ENCODE peak calls at places on chromosomes 12 and 14, in four cellular contexts. One of them, this sample, is unnamed.
A peak's percentile ranks its signal among the peaks of the same experiment; 100 is the strongest.

GRCh38 chr12:103645202-103645601 is 58.1 kb downstream of the STAB2 start:
- DNase-seq in astrocyte of the spinal cord: peak; percentile 12
- DNase-seq in kidney: no peak
- DNase-seq in brain microvascular endothelial cell: no peak
- DNase-seq in this sample: no peak

GRCh38 chr14:32552766-32553165 is 223.7 kb downstream of the AKAP6 start:
- DNase-seq in brain microvascular endothelial cell: no peak
- DNase-seq in kidney: no peak
- DNase-seq in astrocyte of the spinal cord: no peak
- DNase-seq in this sample: no peak

GRCh38 chr12:131151558-131152345 is 198.0 kb downstream of the ADGRD1 start:
- DNase-seq in astrocyte of the spinal cord: no peak
- DNase-seq in brain microvascular endothelial cell: no peak
- DNase-seq in kidney: no peak
- DNase-seq in this sample: no peak

GRCh38 chr14:71142375-71143038 is 235.2 kb downstream of the PCNX1 start:
- DNase-seq in astrocyte of the spinal cord: peak; percentile 95
- DNase-seq in kidney: no peak
- DNase-seq in brain microvascular endothelial cell: peak; percentile 95
- DNase-seq in this sample: peak; percentile 60

GRCh38 chr12:5083955-5084849 is 40.5 kb downstream of the KCNA5 start:
- DNase-seq in brain microvascular endothelial cell: peak; percentile 74
- DNase-seq in astrocyte of the spinal cord: peak; percentile 73
- DNase-seq in kidney: no peak
- DNase-seq in this sample: peak; percentile 39

GRCh38 chr12:119383206-119383605 is 48.7 kb downstream of the CCDC60 start:
- DNase-seq in astrocyte of the spinal cord: no peak
- DNase-seq in brain microvascular endothelial cell: no peak
- DNase-seq in kidney: no peak
- DNase-seq in this sample: no peak

GRCh38 chr14:105050551-105050897 is 14.7 kb downstream of the GPR132 start:
- DNase-seq in brain microvascular endothelial cell: no peak
- DNase-seq in astrocyte of the spinal cord: no peak
- DNase-seq in kidney: peak; percentile 96
- DNase-seq in this sample: no peak

GRCh38 chr12:103955811-103956514 is 9.7 kb upstream of the TDG start:
- DNase-seq in astrocyte of the spinal cord: peak; percentile 35
- DNase-seq in kidney: no peak
- DNase-seq in brain microvascular endothelial cell: no peak
- DNase-seq in this sample: no peak

GRCh38 chr12:90514325-90514724 is 440.7 kb downstream of the CCER1 start:
- DNase-seq in brain microvascular endothelial cell: no peak
- DNase-seq in kidney: no peak
- DNase-seq in astrocyte of the spinal cord: peak; percentile 10
- DNase-seq in this sample: no peak

GRCh38 chr14:66403183-66403582 is 83.0 kb upstream of the CCDC196 start:
- DNase-seq in brain microvascular endothelial cell: peak; percentile 8
- DNase-seq in kidney: no peak
- DNase-seq in astrocyte of the spinal cord: peak; percentile 10
- DNase-seq in this sample: no peak

GRCh38 chr14:46344327-46344937 is 307.1 kb downstream of the RPL10L start:
- DNase-seq in brain microvascular endothelial cell: peak; percentile 41
- DNase-seq in kidney: no peak
- DNase-seq in astrocyte of the spinal cord: peak; percentile 11
- DNase-seq in this sample: peak; percentile 1

GRCh38 chr14:88013750-88014349 is 8.9 kb downstream of the GPR65 start:
- DNase-seq in brain microvascular endothelial cell: peak; percentile 80
- DNase-seq in kidney: no peak
- DNase-seq in astrocyte of the spinal cord: peak; percentile 68
- DNase-seq in this sample: peak; percentile 52

GRCh38 chr12:54340845-54341244 is 15.9 kb downstream of the COPZ1 start:
- DNase-seq in brain microvascular endothelial cell: no peak
- DNase-seq in astrocyte of the spinal cord: no peak
- DNase-seq in kidney: no peak
- DNase-seq in this sample: no peak

GRCh38 chr12:54338682-54339296 is 13.9 kb downstream of the COPZ1 start:
- DNase-seq in kidney: no peak
- DNase-seq in brain microvascular endothelial cell: no peak
- DNase-seq in astrocyte of the spinal cord: peak; percentile 67
- DNase-seq in this sample: no peak

GRCh38 chr12:54337854-54338650 is 13.1 kb downstream of the COPZ1 start:
- DNase-seq in astrocyte of the spinal cord: no peak
- DNase-seq in kidney: no peak
- DNase-seq in brain microvascular endothelial cell: no peak
- DNase-seq in this sample: no peak

GRCh38 chr12:54333420-54334034 is 8.6 kb downstream of the COPZ1 start:
- DNase-seq in kidney: no peak
- DNase-seq in astrocyte of the spinal cord: no peak
- DNase-seq in brain microvascular endothelial cell: no peak
- DNase-seq in this sample: no peak

DNA sequence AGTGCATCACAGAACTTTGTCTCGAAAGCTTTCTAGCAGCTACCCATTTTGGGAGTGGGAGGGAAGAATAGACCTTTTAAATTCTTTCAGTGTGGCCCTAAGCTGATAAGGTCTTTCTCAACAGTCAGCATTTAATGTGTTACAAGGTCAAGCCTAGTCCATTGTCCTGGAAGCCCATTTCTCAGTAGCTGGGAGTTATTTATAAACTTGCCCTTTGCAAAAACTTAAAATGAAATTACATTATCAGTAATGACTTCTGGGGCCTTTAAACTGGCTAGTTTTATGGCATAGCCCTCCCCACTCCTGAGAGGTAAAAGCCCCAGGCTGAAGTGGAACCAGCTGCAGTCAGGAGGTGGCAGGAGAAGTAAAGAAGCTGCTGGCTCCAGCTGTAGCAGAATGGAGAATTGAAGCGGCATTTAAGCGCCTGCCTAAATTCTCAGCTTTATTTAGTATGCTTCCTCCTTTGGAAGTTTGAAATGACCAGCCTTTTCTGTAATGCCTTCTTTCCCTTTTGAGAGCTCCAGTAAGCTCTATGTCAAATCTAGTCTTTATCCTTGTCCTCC is 12.4 kb downstream of the COPZ1 start:
- DNase-seq in astrocyte of the spinal cord: no peak
- DNase-seq in kidney: no peak
- DNase-seq in brain microvascular endothelial cell: no peak
- DNase-seq in this sample: no peak
- TF ChIP-seq CTCF in astrocyte of the spinal cord: peak; percentile 25
- TF ChIP-seq CTCF in kidney: peak; percentile 27
- TF ChIP-seq CTCF in brain microvascular endothelial cell: peak; percentile 18
- TF ChIP-seq CTCF in this sample: no peak

GRCh38 chr12:111271674-111272418 is 97.0 kb downstream of the PHETA1 start:
- DNase-seq in brain microvascular endothelial cell: no peak
- DNase-seq in kidney: no peak
- DNase-seq in astrocyte of the spinal cord: no peak
- DNase-seq in this sample: peak; percentile 6
- TF ChIP-seq CTCF in brain microvascular endothelial cell: peak; percentile 52
- TF ChIP-seq CTCF in kidney: no peak
- TF ChIP-seq CTCF in astrocyte of the spinal cord: peak; percentile 40
- TF ChIP-seq CTCF in this sample: peak; percentile 44

GRCh38 chr12:88325076-88325827 is 183.1 kb downstream of the TMTC3 start:
- DNase-seq in astrocyte of the spinal cord: peak; percentile 94
- DNase-seq in brain microvascular endothelial cell: peak; percentile 88
- DNase-seq in kidney: no peak
- DNase-seq in this sample: no peak
- TF ChIP-seq CTCF in astrocyte of the spinal cord: no peak
- TF ChIP-seq CTCF in brain microvascular endothelial cell: peak; percentile 43
- TF ChIP-seq CTCF in kidney: no peak
- TF ChIP-seq CTCF in this sample: no peak

GRCh38 chr14:42111355-42111754 is 504.7 kb downstream of the LRFN5 start:
- DNase-seq in astrocyte of the spinal cord: no peak
- DNase-seq in kidney: peak; percentile 30
- DNase-seq in brain microvascular endothelial cell: no peak
- DNase-seq in this sample: no peak

GRCh38 chr14:42112108-42112507 is 505.4 kb downstream of the LRFN5 start:
- DNase-seq in astrocyte of the spinal cord: peak; percentile 35
- DNase-seq in kidney: no peak
- DNase-seq in brain microvascular endothelial cell: no peak
- DNase-seq in this sample: no peak

GRCh38 chr14:42113358-42114070 is 506.8 kb downstream of the LRFN5 start:
- DNase-seq in brain microvascular endothelial cell: no peak
- DNase-seq in kidney: no peak
- DNase-seq in astrocyte of the spinal cord: no peak
- DNase-seq in this sample: no peak

GRCh38 chr14:42110167-42110566 is 503.5 kb downstream of the LRFN5 start:
- DNase-seq in brain microvascular endothelial cell: peak; percentile 47
- DNase-seq in kidney: no peak
- DNase-seq in astrocyte of the spinal cord: peak; percentile 67
- DNase-seq in this sample: no peak
- TF ChIP-seq CTCF in brain microvascular endothelial cell: peak; percentile 80
- TF ChIP-seq CTCF in kidney: peak; percentile 28
- TF ChIP-seq CTCF in astrocyte of the spinal cord: peak; percentile 73
- TF ChIP-seq CTCF in this sample: no peak

GRCh38 chr12:53380797-53381738 is 1.1 kb downstream of the SP1 start:
- DNase-seq in astrocyte of the spinal cord: peak; percentile 46
- DNase-seq in brain microvascular endothelial cell: peak; percentile 35
- DNase-seq in kidney: peak; percentile 66
- DNase-seq in this sample: peak; percentile 16
- TF ChIP-seq CTCF in astrocyte of the spinal cord: no peak
- TF ChIP-seq CTCF in brain microvascular endothelial cell: no peak
- TF ChIP-seq CTCF in kidney: no peak
- TF ChIP-seq CTCF in this sample: no peak

This sample was measured in activated CD8-positive, alpha-beta T cell treated with anti-CD3 and anti-CD28 coated beads for 36 hours.